ENCODE peak calls at places on chromosome X, in four cellular contexts. L is GM19239, M is NCI-H1105 treated with DMSO at 0.1 percent for 48 hours, D is Panc1. W is an unnamed sample.

GRCh38 chrX:47687249-47687648 is 28.3 kb upstream of the UXT start:
- DNase-seq in L (no peak), M (no peak), D (no peak), W (no peak)

GRCh38 chrX:119870626-119871131 is 854 bp downstream of the RNF113A start:
- DNase-seq in D (no peak), M (peak; percentile 19), L (no peak), W (no peak)

GRCh38 chrX:79708581-79708980 is 306.0 kb upstream of the TBX22 start:
- DNase-seq in M (no peak), D (no peak), L (no peak), W (no peak)

GRCh38 chrX:52870041-52870440 is 2.2 kb upstream of the XAGE3 start:
- DNase-seq in L (no peak), M (no peak), D (no peak), W (no peak)

GRCh38 chrX:130015181-130015580 is 32.7 kb downstream of the BCORL1 start:
- DNase-seq in D (no peak), L (no peak), M (no peak), W (no peak)

GRCh38 chrX:29447867-29448266 is 767.5 kb upstream of the MAGEB2 start:
- DNase-seq in M (no peak), L (no peak), D (no peak), W (no peak)

GRCh38 chrX:10656214-10656613 is 35.8 kb upstream of the MID1 start:
- DNase-seq in L (no peak), D (no peak), M (peak; percentile 90), W (no peak)

GRCh38 chrX:19372170-19373033 is 28.7 kb downstream of the PDHA1 start:
- DNase-seq in M (peak; percentile 52), D (no peak), L (peak; percentile 43), W (no peak)

GRCh38 chrX:20971250-20971649 is 403.0 kb upstream of the CNKSR2 start:
- DNase-seq in M (no peak), L (no peak), D (no peak), W (no peak)

GRCh38 chrX:132480581-132481203 is 8.1 kb downstream of the MBNL3 start:
- DNase-seq in L (no peak), D (no peak), M (peak; percentile 57), W (no peak)

GRCh38 chrX:155876704-155877103 is 4.4 kb upstream of the VAMP7 start:
- DNase-seq in L (no peak), D (no peak), M (no peak), W (no peak)

W was measured in Right ventricle myocardium inferior.